ENCODE peak calls at places on chromosomes 3 and 15, in six cellular contexts. Z is A549, Q is HepG2, C is tibial nerve, O is upper lobe of left lung, X is suprapubic skin. Y is an unnamed sample.

GRCh38 chr3:76097588-76097975 is 312.2 kb upstream of the ZNF717 start:
- DNase-seq in Q (no peak), O (no peak), Z (no peak), X (no peak), C (no peak), Y (no peak)

GRCh38 chr3:185858502-185859225 is 33.8 kb upstream of the IGF2BP2 start:
- DNase-seq in Q (peak; percentile 94), Z (no peak), O (no peak), X (no peak), C (no peak), Y (no peak)

GRCh38 chr3:120170223-120170622 is 76.0 kb upstream of the GSK3B start:
- DNase-seq in Z (peak; percentile 31), C (no peak), X (no peak), Q (no peak), O (no peak), Y (no peak)

GRCh38 chr15:26767169-26767670 is 5.6 kb downstream of the GABRB3 start:
- DNase-seq in C (no peak), X (no peak), O (no peak), Z (peak; percentile 17), Q (no peak), Y (no peak)

GRCh38 chr15:47184003-47184404 is 533.3 kb upstream of the SEMA6D start:
- DNase-seq in C (no peak), Q (no peak), O (peak; percentile 87), Z (no peak), X (no peak), Y (no peak)

GRCh38 chr3:195028877-195029606 is 241.9 kb downstream of the XXYLT1 start:
- DNase-seq in O (no peak), X (no peak), Q (peak; percentile 47), Z (no peak), C (no peak), Y (no peak)

GRCh38 chr15:78996876-78997275 is 52.0 kb upstream of the CTSH start:
- DNase-seq in C (no peak), Q (peak; percentile 87), O (no peak), X (no peak), Z (no peak), Y (no peak)

GRCh38 chr3:191357909-191358308 is 27.6 kb upstream of the UTS2B start:
- DNase-seq in Q (no peak), Z (no peak), X (no peak), O (no peak), C (no peak), Y (no peak)

GRCh38 chr3:117995795-117996194 is 1038.9 kb downstream of the IGSF11 start:
- DNase-seq in Z (no peak), C (no peak), Q (no peak), X (no peak), O (no peak), Y (no peak)

GRCh38 chr15:36961956-36962355 is 138.4 kb downstream of the MEIS2 start:
- DNase-seq in Q (no peak), Z (no peak), X (no peak), O (no peak), C (no peak), Y (no peak)

GRCh38 chr3:129345281-129345680 is 66.6 kb downstream of the HMCES start:
- DNase-seq in Q (no peak), C (no peak), O (no peak), Z (no peak), X (no peak), Y (no peak)

GRCh38 chr15:39589815-39590644 is 9.2 kb downstream of the THBS1 start:
- DNase-seq in X (no peak), Z (no peak), C (no peak), O (peak; percentile 40), Q (no peak), Y (peak; percentile 66)

GRCh38 chr15:79071901-79072300 is 18.7 kb downstream of the RASGRF1 start:
- DNase-seq in C (peak; percentile 26), X (no peak), Z (no peak), Q (no peak), O (no peak), Y (peak; percentile 73)

GRCh38 chr3:28308196-28308595 is 40.3 kb upstream of the ZCWPW2 start:
- DNase-seq in O (no peak), C (no peak), X (no peak), Q (no peak), Z (no peak), Y (no peak)

GRCh38 chr3:22908974-22909507 is 294.1 kb upstream of the UBE2E2 start:
- DNase-seq in X (no peak), Z (no peak), Q (no peak), C (no peak), O (no peak), Y (no peak)

GRCh38 chr3:169781209-169781855 is 8.1 kb downstream of the MYNN start:
- DNase-seq in Q (no peak), O (no peak), X (no peak), C (no peak), Z (no peak), Y (no peak)

GRCh38 chr3:170531557-170532335 is 54.1 kb downstream of the SLC7A14 start:
- DNase-seq in O (no peak), Q (no peak), C (peak; percentile 34), X (peak; percentile 84), Z (no peak), Y (peak; percentile 79)

GRCh38 chr3:52053307-52054304 is 2.8 kb downstream of the DUSP7 start:
- DNase-seq in C (no peak), Q (no peak), X (no peak), O (no peak), Z (no peak), Y (no peak)

GRCh38 chr15:80404719-80405553 is 754 bp downstream of the ARNT2 start:
- DNase-seq in Z (peak; percentile 65), X (no peak), O (peak; percentile 84), C (no peak), Q (no peak), Y (no peak)

GRCh38 chr3:50445919-50446318 is 57.5 kb downstream of the CACNA2D2 start:
- DNase-seq in X (no peak), C (no peak), Z (no peak), Q (peak; percentile 84), O (no peak), Y (no peak)

GRCh38 chr15:67865331-67865730 is 25.5 kb upstream of the RNU6-1 start:
- DNase-seq in Q (no peak), Z (no peak), C (no peak), X (no peak), O (no peak), Y (no peak)

GRCh38 chr15:38503497-38503896 is 49.6 kb downstream of the FAM98B start:
- DNase-seq in O (no peak), Q (no peak), C (no peak), Z (no peak), X (no peak), Y (no peak)

GRCh38 chr15:65937476-65937875 is 68.2 kb downstream of the RAB11A start:
- DNase-seq in X (no peak), Z (no peak), Q (no peak), O (no peak), C (no peak), Y (no peak)

GRCh38 chr3:39261726-39262125 is 18.1 kb downstream of the CX3CR1 start:
- DNase-seq in Q (no peak), X (no peak), Z (no peak), O (no peak), C (no peak), Y (no peak)

GRCh38 chr3:39260318-39260717 is 19.5 kb downstream of the CX3CR1 start:
- DNase-seq in Q (no peak), O (no peak), Z (no peak), X (no peak), C (no peak), Y (no peak)

GRCh38 chr3:39263576-39263975 is 16.3 kb downstream of the CX3CR1 start:
- DNase-seq in Q (no peak), C (no peak), O (no peak), X (no peak), Z (no peak), Y (no peak)

GRCh38 chr3:39262842-39263241 is 17.0 kb downstream of the CX3CR1 start:
- DNase-seq in Z (no peak), X (no peak), Q (no peak), O (no peak), C (no peak), Y (no peak)

GRCh38 chr3:39260957-39261356 is 18.9 kb downstream of the CX3CR1 start:
- DNase-seq in X (peak; percentile 91), O (no peak), Z (peak; percentile 75), C (peak; percentile 74), Q (peak; percentile 19), Y (peak; percentile 89)
- TF ChIP-seq EP300 in X (no peak), O (peak; percentile 75), Z (no peak), C (peak; percentile 94), Q (no peak), Y (no peak)

GRCh38 chr15:95605098-95605497 is 725.4 kb upstream of the NR2F2 start:
- DNase-seq in O (no peak), X (no peak), Q (no peak), Z (no peak), C (no peak), Y (no peak)

GRCh38 chr15:95601525-95601924 is 729.0 kb upstream of the NR2F2 start:
- DNase-seq in C (no peak), Z (no peak), O (no peak), Q (no peak), X (no peak), Y (no peak)

GRCh38 chr15:95606551-95606950 is 723.9 kb upstream of the NR2F2 start:
- DNase-seq in Z (no peak), Q (no peak), C (no peak), O (no peak), X (no peak), Y (no peak)

GRCh38 chr15:95604634-95605036 is 725.9 kb upstream of the NR2F2 start:
- DNase-seq in Q (no peak), Z (no peak), C (no peak), O (no peak), X (no peak), Y (no peak)

DNA sequence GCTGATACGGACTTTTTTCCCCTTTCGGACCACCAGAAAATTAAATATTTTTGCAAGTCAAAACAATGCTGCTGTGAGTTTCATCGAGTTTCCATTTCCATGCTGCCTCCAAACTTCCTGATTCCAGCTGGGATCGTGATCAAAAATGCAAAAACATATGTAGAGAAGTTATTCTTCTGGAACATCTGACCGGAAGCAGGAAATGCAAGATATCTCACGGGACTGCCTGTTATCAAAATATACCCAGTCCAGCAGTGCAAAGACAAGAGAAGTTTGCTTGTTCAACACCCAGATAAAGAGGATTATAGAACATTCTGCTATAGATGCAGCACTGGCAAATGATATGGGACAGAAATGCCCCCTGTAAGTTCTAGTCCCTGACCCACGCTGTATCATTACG is 726.7 kb upstream of the NR2F2 start:
- DNase-seq in C (no peak), X (no peak), Q (no peak), Z (no peak), O (no peak), Y (no peak)
- TF ChIP-seq POLR2A in C (no peak), X (no peak), Q (no peak), Z (no peak), O (no peak), Y (no peak)

DNA sequence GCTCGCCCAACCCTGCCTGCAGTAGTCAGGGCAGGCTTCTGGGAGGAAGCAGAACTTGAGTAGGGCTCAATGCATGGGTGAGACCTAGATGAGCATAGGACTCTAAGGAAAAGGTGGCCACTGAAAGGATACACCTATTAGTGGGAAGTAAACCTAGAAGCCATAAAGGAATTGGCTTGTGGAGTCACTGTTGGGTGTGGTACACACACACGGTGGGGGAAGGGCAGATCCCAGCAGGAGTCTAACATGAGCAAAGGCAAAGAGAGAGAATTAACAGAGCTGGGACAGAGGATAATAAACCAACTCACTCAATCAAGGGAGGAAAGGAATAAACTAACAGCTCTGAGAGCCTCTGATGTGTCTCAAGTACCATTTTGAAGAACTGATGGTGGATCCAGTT is 23.1 kb downstream of the DAPK2 start:
- DNase-seq in X (no peak), O (no peak), Q (no peak), C (no peak), Z (no peak), Y (peak; percentile 32)
- TF ChIP-seq EP300 in X (no peak), O (no peak), Q (no peak), C (no peak), Z (no peak), Y (no peak)

GRCh38 chr3:69776926-69777581 is 37.8 kb downstream of the MITF start:
- DNase-seq in X (no peak), Z (no peak), Q (no peak), C (no peak), O (no peak), Y (no peak)
- TF ChIP-seq POLR2A in X (no peak), Z (no peak), Q (no peak), C (no peak), O (no peak), Y (no peak)